ENCODE peak calls at places on chromosomes 6 and 20, in nine cellular contexts. C is lung, S is MM.1S, W is stomach, Z is RWPE1, M is Panc1, F is colonic mucosa, J is AG04450, G is OCI-LY7. Q is an unnamed sample.

GRCh38 chr6:120147218-120147871 is 797.8 kb upstream of the MAN1A1 start:
- DNase-seq in C (no peak), S (no peak), W (no peak), Z (no peak), M (no peak), F (no peak), J (no peak), G (peak), Q (no peak)

GRCh38 chr6:40844241-40844640 is 194.8 kb downstream of the UNC5CL start:
- DNase-seq in C (no peak), S (no peak), W (no peak), Z (no peak), M (no peak), F (no peak), J (no peak), G (no peak), Q (no peak)

GRCh38 chr6:79719248-79719975 is 88.3 kb downstream of the SH3BGRL2 start:
- DNase-seq in C (no peak), S (no peak), W (peak), Z (no peak), M (no peak), F (no peak), J (no peak), G (no peak), Q (peak)

GRCh38 chr6:39084506-39084905 is 30.5 kb downstream of the SAYSD1 start:
- DNase-seq in C (no peak), S (no peak), W (no peak), Z (no peak), M (no peak), F (no peak), J (no peak), G (no peak), Q (no peak)

GRCh38 chr6:170236131-170236851 is 54.6 kb downstream of the DLL1 start:
- DNase-seq in C (no peak), S (no peak), W (no peak), Z (no peak), M (no peak), F (no peak), J (no peak), G (no peak), Q (no peak)

GRCh38 chr20:58447733-58448391 is 58.8 kb downstream of the VAPB start:
- DNase-seq in C (peak), S (peak), W (peak), Z (peak), M (peak), F (peak), J (peak), G (peak), Q (no peak)

GRCh38 chr20:24208652-24209051 is 220.1 kb upstream of the GGTLC1 start:
- DNase-seq in C (no peak), S (no peak), W (no peak), Z (no peak), M (no peak), F (no peak), J (no peak), G (no peak), Q (no peak)

GRCh38 chr20:51700809-51701285 is 67.3 kb downstream of the ATP9A start:
- DNase-seq in C (no peak), S (peak), W (no peak), Z (peak), M (no peak), F (peak), J (no peak), G (peak), Q (no peak)

GRCh38 chr20:16518068-16518783 is 55.0 kb downstream of the KIF16B start:
- DNase-seq in C (peak), S (no peak), W (peak), Z (peak), M (peak), F (peak), J (peak), G (peak), Q (peak)

GRCh38 chr6:88631830-88632229 is 331.6 kb downstream of the RNGTT start:
- DNase-seq in C (no peak), S (no peak), W (no peak), Z (no peak), M (no peak), F (no peak), J (no peak), G (peak), Q (no peak)

GRCh38 chr6:88633782-88634181 is 329.6 kb downstream of the RNGTT start:
- DNase-seq in C (no peak), S (no peak), W (no peak), Z (no peak), M (no peak), F (no peak), J (no peak), G (no peak), Q (no peak)

GRCh38 chr6:88626460-88626859 is 337.0 kb downstream of the RNGTT start:
- DNase-seq in C (no peak), S (no peak), W (no peak), Z (no peak), M (no peak), F (no peak), J (no peak), G (no peak), Q (no peak)

DNA sequence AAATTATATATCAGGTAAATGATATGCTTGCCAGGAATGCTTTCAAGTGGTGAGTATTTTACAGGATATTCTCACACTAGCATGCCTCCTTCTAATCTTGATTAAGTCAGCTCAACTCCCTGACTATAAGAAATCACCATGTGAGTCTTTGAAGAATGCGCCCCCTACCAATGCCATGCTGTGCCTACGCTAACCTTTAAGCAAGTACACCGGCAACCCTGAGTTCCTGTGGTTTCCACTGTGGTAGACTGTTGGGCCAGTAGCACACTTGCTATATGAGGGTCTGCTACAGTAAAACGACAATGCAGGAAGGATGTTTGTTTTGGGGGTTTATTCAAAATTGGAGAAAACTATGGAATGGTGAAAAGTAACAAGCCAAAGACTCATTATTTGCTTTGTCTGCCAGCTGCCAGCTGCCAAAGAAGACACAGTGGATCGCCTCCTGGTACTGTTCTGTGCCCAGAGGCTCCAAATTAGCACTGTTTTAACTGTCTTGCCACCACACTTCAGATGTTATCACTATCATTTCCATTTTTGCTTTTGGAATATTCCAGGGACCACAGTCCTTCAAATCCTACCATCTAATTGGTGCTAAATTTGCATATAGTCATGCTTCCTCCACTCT is 333.5 kb downstream of the RNGTT start:
- DNase-seq in C (no peak), S (no peak), W (no peak), Z (no peak), M (no peak), F (no peak), J (no peak), G (peak), Q (no peak)
- TF ChIP-seq CTCF in C (no peak), S (no peak), W (no peak), Z (no peak), M (peak), F (no peak), J (no peak), G (peak), Q (no peak)

GRCh38 chr20:63540417-63541186 is 3.4 kb upstream of the PTK6 start:
- DNase-seq in C (no peak), S (no peak), W (peak), Z (no peak), M (no peak), F (no peak), J (no peak), G (no peak), Q (no peak)
- H3K27ac ChIP-seq in C (no peak), S (no peak), W (no peak), Z (peak), M (no peak), F (no peak), J (no peak), G (no peak), Q (no peak)

GRCh38 chr20:4617019-4617418 is 104.7 kb upstream of the PRND start:
- DNase-seq in C (no peak), S (no peak), W (no peak), Z (no peak), M (no peak), F (no peak), J (no peak), G (no peak), Q (no peak)

GRCh38 chr20:4610871-4611270 is 110.8 kb upstream of the PRND start:
- DNase-seq in C (no peak), S (no peak), W (no peak), Z (no peak), M (no peak), F (no peak), J (no peak), G (no peak), Q (no peak)

GRCh38 chr20:4617484-4617883 is 104.2 kb upstream of the PRND start:
- DNase-seq in C (no peak), S (no peak), W (no peak), Z (no peak), M (no peak), F (no peak), J (no peak), G (no peak), Q (no peak)

GRCh38 chr20:4613184-4613583 is 108.5 kb upstream of the PRND start:
- DNase-seq in C (no peak), S (no peak), W (no peak), Z (peak), M (no peak), F (no peak), J (no peak), G (no peak), Q (no peak)

GRCh38 chr20:4613718-4614620 is 107.7 kb upstream of the PRND start:
- DNase-seq in C (no peak), S (peak), W (peak), Z (peak), M (peak), F (peak), J (no peak), G (peak), Q (peak)
- TF ChIP-seq CTCF in C (peak), S (peak), W (no peak), Z (peak), M (peak), F (no peak), J (peak), G (peak), Q (peak)

GRCh38 chr6:17353440-17354175 is 39.8 kb upstream of the CAP2 start:
- DNase-seq in C (no peak), S (no peak), W (no peak), Z (no peak), M (no peak), F (no peak), J (no peak), G (no peak), Q (no peak)
- H3K27ac ChIP-seq in C (no peak), S (no peak), W (no peak), Z (no peak), M (no peak), F (no peak), J (no peak), G (no peak), Q (no peak)

DNA sequence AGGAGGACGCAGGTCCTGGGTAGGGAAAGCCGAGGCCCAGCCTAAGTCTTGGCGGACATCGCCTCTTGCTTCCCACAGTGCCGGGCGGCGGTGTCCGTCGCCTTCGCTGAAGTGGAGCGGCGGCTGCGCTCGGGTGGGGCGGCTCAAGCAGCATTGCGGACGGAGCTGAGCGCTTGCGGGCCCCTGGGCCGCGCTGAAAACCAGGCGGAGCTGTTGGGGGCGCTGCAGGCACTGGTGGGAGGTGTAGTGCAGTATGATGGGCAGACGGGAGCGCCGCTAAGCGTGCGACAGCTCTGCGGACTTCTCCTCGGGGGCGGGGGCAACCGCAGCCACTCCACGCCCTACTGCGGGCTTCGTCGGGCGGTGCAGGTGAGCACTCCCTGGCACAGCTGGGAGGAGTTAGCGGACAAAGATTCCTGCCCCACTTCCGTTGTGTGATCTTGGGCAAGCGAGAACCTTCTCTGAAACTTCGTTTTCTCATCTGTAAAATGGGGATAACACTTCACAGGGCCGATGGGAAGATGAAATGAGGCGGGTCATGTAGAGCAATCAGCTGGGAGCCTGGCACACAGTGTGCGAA is 4.3 kb downstream of the PRSS16 start:
- DNase-seq in C (peak), S (peak), W (peak), Z (peak), M (no peak), F (peak), J (no peak), G (peak), Q (peak)
- TF ChIP-seq CTCF in C (peak), S (peak), W (no peak), Z (peak), M (peak), F (peak), J (peak), G (peak), Q (no peak)

DNA sequence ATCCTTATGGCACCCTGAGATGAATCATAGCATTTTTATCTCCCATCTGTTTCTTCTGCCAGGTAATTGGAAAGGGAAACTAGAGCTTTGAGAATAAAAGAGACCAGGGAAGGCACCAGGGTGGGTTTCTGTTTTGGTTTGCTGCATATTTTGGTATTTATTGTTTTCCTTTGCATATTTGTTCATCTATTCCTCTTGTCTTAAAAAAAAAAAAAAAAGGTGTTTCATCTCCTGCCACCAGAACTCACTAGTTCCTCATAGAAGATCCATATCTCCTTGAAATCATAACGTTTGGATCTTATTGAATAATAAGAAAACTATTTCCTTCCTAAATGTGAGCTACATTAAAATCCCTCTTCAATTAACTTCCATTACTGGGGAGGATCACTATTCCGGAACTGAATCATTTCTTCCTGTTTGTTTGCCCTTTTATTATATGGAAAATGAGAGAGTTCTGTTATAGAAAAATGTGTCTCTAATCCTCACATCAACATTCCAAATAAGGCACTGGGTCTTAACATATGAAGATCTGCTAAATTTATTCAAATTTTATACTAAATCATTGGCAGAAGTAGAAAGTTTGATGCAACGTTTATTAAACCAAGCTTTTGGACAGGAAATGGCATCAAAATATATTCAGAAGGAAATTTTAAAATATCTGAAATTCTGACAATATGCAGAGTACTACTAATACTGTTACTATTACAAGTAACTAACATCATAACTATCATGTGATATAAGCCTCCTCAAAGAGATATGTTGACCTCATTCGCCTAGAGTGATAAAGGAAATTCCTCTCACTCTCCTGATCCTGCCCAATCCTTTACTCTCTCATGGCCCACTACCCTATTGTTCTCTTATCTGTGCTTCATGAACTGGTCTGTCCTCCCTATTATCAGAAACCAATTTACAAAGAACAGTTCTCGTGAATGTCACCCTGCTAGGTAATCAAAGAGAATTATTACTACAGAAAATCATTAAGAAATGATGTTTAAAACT is 229.4 kb upstream of the RSPO3 start:
- DNase-seq in C (no peak), S (no peak), W (no peak), Z (no peak), M (no peak), F (no peak), J (no peak), G (no peak), Q (no peak)
- H3K27ac ChIP-seq in C (no peak), S (no peak), W (no peak), Z (no peak), M (no peak), F (no peak), J (no peak), G (no peak), Q (no peak)

GRCh38 chr20:63708301-63709148 is 686 bp downstream of the ZGPAT start:
- DNase-seq in C (no peak), S (no peak), W (no peak), Z (no peak), M (no peak), F (no peak), J (no peak), G (no peak), Q (no peak)

GRCh38 chr20:63707558-63708300 is at the start of the genes ARFRP1 and ZGPAT:
- DNase-seq in C (peak), S (peak), W (peak), Z (peak), M (no peak), F (peak), J (peak), G (peak), Q (peak)

GRCh38 chr20:63705232-63706026 is 2.3 kb downstream of the ARFRP1 start:
- DNase-seq in C (no peak), S (no peak), W (no peak), Z (no peak), M (no peak), F (no peak), J (no peak), G (no peak), Q (no peak)

GRCh38 chr20:63706027-63706695 is 1.6 kb downstream of the ARFRP1 start:
- DNase-seq in C (peak), S (no peak), W (no peak), Z (no peak), M (no peak), F (peak), J (no peak), G (no peak), Q (peak)

DNA sequence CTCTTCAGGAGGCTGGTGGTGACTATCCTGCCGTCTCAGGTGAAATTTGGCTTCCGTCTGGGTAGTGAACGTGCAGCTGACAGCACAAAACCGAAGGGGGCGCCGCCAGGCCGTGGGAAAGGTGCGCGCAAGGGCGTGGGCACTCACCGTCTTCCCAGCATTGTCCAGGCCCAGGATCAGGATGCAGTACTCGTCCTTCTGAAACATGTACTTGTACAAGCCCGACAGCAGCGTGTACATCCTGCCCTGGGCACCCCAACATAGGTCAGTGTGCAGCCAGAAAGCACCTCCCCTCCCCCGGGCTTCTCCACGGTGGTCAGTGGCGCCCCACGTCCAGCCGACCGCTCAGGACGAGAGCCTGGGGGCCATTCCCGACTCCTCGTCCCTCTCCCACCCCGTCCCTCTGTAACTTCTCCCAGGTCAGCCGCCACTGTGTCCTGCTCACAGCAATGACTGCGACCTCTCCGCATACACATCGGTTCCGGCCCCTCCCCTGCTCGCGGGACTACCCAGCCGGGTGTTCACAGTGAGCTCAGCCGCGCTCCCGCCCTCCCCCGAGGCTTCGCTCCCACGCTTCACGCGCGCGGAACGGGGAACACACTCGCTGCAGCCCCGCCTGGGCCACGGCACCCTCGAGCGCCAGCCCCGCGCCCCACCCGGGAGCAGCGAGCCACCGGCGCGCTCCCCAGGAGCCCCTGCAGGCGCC is 771 bp downstream of the ARFRP1 start:
- DNase-seq in C (peak), S (peak), W (no peak), Z (peak), M (no peak), F (peak), J (no peak), G (peak), Q (no peak)
- TF ChIP-seq CTCF in C (no peak), S (peak), W (no peak), Z (peak), M (no peak), F (no peak), J (peak), G (peak), Q (no peak)

GRCh38 chr6:163984446-163984936 is 570.0 kb downstream of the QKI start:
- DNase-seq in C (no peak), S (peak), W (no peak), Z (no peak), M (no peak), F (no peak), J (no peak), G (peak), Q (no peak)
- H3K27ac ChIP-seq in C (no peak), S (no peak), W (no peak), Z (no peak), M (no peak), F (no peak), J (no peak), G (no peak), Q (no peak)

GRCh38 chr6:44052419-44053011 is 74.7 kb downstream of the MRPL14 start:
- DNase-seq in C (no peak), S (no peak), W (no peak), Z (no peak), M (no peak), F (no peak), J (no peak), G (no peak), Q (no peak)
- TF ChIP-seq CTCF in C (no peak), S (no peak), W (no peak), Z (no peak), M (no peak), F (no peak), J (no peak), G (no peak), Q (no peak)